ENCODE peak calls at places on chromosomes 3 and 15, in eight cellular contexts. One of them, this sample, is unnamed. For H3K4me1, the result is how much of the 10 kb centered on the place peaks cover.

GRCh38 chr3:14767706-14768105 is 51.1 kb upstream of the FGD5 start:
- DNase-seq in ovary: no peak
- DNase-seq in fibroblast of lung: no peak
- DNase-seq in PC-3: no peak
- DNase-seq in ascending aorta: no peak
- DNase-seq in thoracic aorta: no peak
- DNase-seq in OCI-LY7: no peak
- DNase-seq in spleen: peak
- DNase-seq in this sample: no peak

GRCh38 chr15:38438031-38438986 is 15.6 kb upstream of the FAM98B start:
- DNase-seq in PC-3: no peak
- DNase-seq in OCI-LY7: no peak
- DNase-seq in ovary: no peak
- DNase-seq in fibroblast of lung: no peak
- DNase-seq in thoracic aorta: no peak
- DNase-seq in spleen: no peak
- DNase-seq in ascending aorta: no peak
- DNase-seq in this sample: no peak

GRCh38 chr15:42404461-42405235 is 45.3 kb downstream of the CAPN3 start:
- DNase-seq in fibroblast of lung: no peak
- DNase-seq in PC-3: no peak
- DNase-seq in ovary: no peak
- DNase-seq in OCI-LY7: no peak
- DNase-seq in spleen: no peak
- DNase-seq in thoracic aorta: no peak
- DNase-seq in ascending aorta: no peak
- DNase-seq in this sample: no peak

GRCh38 chr3:16305121-16305541 is 40.1 kb downstream of the OXNAD1 start:
- DNase-seq in PC-3: no peak
- DNase-seq in thoracic aorta: no peak
- DNase-seq in OCI-LY7: no peak
- DNase-seq in ascending aorta: no peak
- DNase-seq in ovary: no peak
- DNase-seq in spleen: no peak
- DNase-seq in fibroblast of lung: no peak
- DNase-seq in this sample: no peak

GRCh38 chr3:184491011-184491576 is 70.5 kb upstream of the EPHB3 start:
- DNase-seq in spleen: no peak
- DNase-seq in PC-3: peak
- DNase-seq in ascending aorta: no peak
- DNase-seq in OCI-LY7: no peak
- DNase-seq in thoracic aorta: no peak
- DNase-seq in fibroblast of lung: no peak
- DNase-seq in ovary: no peak
- DNase-seq in this sample: no peak

GRCh38 chr3:66473637-66474036 is 27.2 kb downstream of the LRIG1 start:
- DNase-seq in ovary: no peak
- DNase-seq in ascending aorta: no peak
- DNase-seq in thoracic aorta: no peak
- DNase-seq in OCI-LY7: no peak
- DNase-seq in PC-3: peak
- DNase-seq in spleen: no peak
- DNase-seq in fibroblast of lung: peak
- DNase-seq in this sample: no peak

GRCh38 chr3:8709801-8710524 is 23.6 kb upstream of the CAV3 start:
- DNase-seq in fibroblast of lung: no peak
- DNase-seq in OCI-LY7: no peak
- DNase-seq in thoracic aorta: no peak
- DNase-seq in PC-3: no peak
- DNase-seq in spleen: peak
- DNase-seq in ascending aorta: no peak
- DNase-seq in ovary: no peak
- DNase-seq in this sample: no peak

GRCh38 chr3:10517616-10518015 is 12.2 kb upstream of the ATP2B2 start:
- DNase-seq in OCI-LY7: no peak
- DNase-seq in thoracic aorta: no peak
- DNase-seq in fibroblast of lung: no peak
- DNase-seq in ovary: no peak
- DNase-seq in ascending aorta: no peak
- DNase-seq in spleen: peak
- DNase-seq in PC-3: no peak
- DNase-seq in this sample: no peak

GRCh38 chr3:182917134-182917533 is 63.2 kb downstream of the DCUN1D1 start:
- DNase-seq in PC-3: no peak
- DNase-seq in spleen: no peak
- DNase-seq in fibroblast of lung: no peak
- DNase-seq in ovary: no peak
- DNase-seq in ascending aorta: no peak
- DNase-seq in thoracic aorta: no peak
- DNase-seq in OCI-LY7: no peak
- DNase-seq in this sample: no peak

GRCh38 chr3:15629860-15630597 is 28.5 kb downstream of the BTD start:
- DNase-seq in spleen: no peak
- DNase-seq in ascending aorta: no peak
- DNase-seq in ovary: peak
- DNase-seq in OCI-LY7: peak
- DNase-seq in fibroblast of lung: peak
- DNase-seq in thoracic aorta: no peak
- DNase-seq in PC-3: peak
- DNase-seq in this sample: peak

DNA sequence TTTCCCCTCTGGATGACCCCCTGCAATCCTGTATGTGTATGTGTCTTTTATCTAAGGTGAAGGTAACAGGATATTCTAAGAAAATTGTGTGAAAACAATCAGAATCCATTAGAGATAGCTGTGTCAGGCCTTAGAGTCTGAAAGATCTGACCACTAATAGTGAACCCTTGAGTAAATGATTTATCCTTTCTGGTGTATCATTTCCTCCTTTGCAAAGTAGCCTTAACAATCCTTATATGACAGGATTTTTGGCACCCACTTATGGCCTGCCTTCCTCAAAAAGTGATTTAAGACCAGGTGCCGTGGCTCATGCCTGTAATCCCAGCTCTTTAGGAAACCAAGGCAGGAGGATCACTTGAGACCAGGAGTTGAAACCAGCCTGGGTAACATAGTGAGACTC is 110.2 kb downstream of the RBPMS2 start:
- DNase-seq in ascending aorta: no peak
- DNase-seq in OCI-LY7: no peak
- DNase-seq in fibroblast of lung: peak
- DNase-seq in thoracic aorta: no peak
- DNase-seq in PC-3: no peak
- DNase-seq in ovary: no peak
- DNase-seq in spleen: no peak
- DNase-seq in this sample: no peak
- H3K4me3 ChIP-seq in ascending aorta: no peak
- H3K4me3 ChIP-seq in OCI-LY7: no peak
- H3K4me3 ChIP-seq in fibroblast of lung: no peak
- H3K4me3 ChIP-seq in thoracic aorta: no peak
- H3K4me3 ChIP-seq in PC-3: no peak
- H3K4me3 ChIP-seq in ovary: no peak
- H3K4me3 ChIP-seq in spleen: no peak
- H3K4me3 ChIP-seq in this sample: no peak

DNA sequence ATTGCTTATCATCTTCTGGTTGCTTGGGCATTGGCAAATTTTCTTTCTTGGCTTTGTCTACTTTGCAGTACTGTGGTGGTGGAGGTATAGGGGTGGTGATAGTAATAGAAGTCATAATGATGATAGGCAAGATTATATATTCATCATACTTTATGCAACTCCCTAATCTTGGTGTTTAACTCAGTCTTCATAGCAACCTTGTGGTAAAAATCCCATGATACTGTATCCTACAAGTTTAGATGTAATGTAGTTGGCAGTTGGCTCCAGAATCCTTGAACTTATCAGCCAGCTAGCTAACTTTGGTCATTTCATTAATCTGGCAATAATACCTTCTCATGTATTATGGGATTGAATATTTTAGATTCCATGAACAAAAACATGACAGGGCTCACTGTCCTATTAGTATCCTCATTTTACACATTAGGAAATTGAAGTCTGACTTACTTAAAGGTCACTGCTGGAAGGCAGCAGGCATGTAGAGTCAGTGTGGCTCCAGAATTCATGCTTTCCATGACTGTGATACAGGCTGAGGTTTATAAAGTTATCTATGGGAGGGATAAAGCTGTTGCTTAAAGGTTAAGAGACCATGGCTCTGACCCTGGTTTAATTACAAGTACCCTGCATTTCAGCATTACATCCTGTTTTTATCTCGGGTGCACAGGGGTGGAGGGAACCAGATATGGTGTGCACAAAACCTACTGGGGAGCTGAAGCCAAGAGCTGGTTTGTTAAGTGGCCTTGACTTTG is 33.3 kb downstream of the RBMS3 start:
- DNase-seq in spleen: no peak
- DNase-seq in OCI-LY7: no peak
- DNase-seq in ascending aorta: no peak
- DNase-seq in PC-3: no peak
- DNase-seq in thoracic aorta: no peak
- DNase-seq in fibroblast of lung: no peak
- DNase-seq in ovary: no peak
- DNase-seq in this sample: no peak
- H3K4me1 ChIP-seq in spleen: under half
- H3K4me1 ChIP-seq in OCI-LY7: under half
- H3K4me1 ChIP-seq in ascending aorta: under half
- H3K4me1 ChIP-seq in PC-3: under half
- H3K4me1 ChIP-seq in thoracic aorta: half or more
- H3K4me1 ChIP-seq in fibroblast of lung: under half
- H3K4me1 ChIP-seq in ovary: under half
- H3K4me1 ChIP-seq in this sample: under half

GRCh38 chr15:74960286-74960685 is 3.7 kb upstream of the RPP25 start:
- DNase-seq in PC-3: no peak
- DNase-seq in ovary: no peak
- DNase-seq in ascending aorta: no peak
- DNase-seq in spleen: no peak
- DNase-seq in thoracic aorta: no peak
- DNase-seq in fibroblast of lung: no peak
- DNase-seq in OCI-LY7: no peak
- DNase-seq in this sample: no peak

GRCh38 chr15:74958320-74958907 is 1.8 kb upstream of the RPP25 start:
- DNase-seq in OCI-LY7: no peak
- DNase-seq in fibroblast of lung: no peak
- DNase-seq in spleen: peak
- DNase-seq in ovary: peak
- DNase-seq in PC-3: peak
- DNase-seq in thoracic aorta: peak
- DNase-seq in ascending aorta: no peak
- DNase-seq in this sample: no peak

GRCh38 chr15:74957301-74958035 is 896 bp upstream of the RPP25 start:
- DNase-seq in PC-3: no peak
- DNase-seq in fibroblast of lung: no peak
- DNase-seq in OCI-LY7: no peak
- DNase-seq in thoracic aorta: no peak
- DNase-seq in spleen: peak
- DNase-seq in ovary: no peak
- DNase-seq in ascending aorta: no peak
- DNase-seq in this sample: no peak

GRCh38 chr15:74959643-74959939 is 3.0 kb upstream of the RPP25 start:
- DNase-seq in ovary: no peak
- DNase-seq in spleen: no peak
- DNase-seq in ascending aorta: no peak
- DNase-seq in OCI-LY7: no peak
- DNase-seq in thoracic aorta: no peak
- DNase-seq in fibroblast of lung: no peak
- DNase-seq in PC-3: no peak
- DNase-seq in this sample: no peak

DNA sequence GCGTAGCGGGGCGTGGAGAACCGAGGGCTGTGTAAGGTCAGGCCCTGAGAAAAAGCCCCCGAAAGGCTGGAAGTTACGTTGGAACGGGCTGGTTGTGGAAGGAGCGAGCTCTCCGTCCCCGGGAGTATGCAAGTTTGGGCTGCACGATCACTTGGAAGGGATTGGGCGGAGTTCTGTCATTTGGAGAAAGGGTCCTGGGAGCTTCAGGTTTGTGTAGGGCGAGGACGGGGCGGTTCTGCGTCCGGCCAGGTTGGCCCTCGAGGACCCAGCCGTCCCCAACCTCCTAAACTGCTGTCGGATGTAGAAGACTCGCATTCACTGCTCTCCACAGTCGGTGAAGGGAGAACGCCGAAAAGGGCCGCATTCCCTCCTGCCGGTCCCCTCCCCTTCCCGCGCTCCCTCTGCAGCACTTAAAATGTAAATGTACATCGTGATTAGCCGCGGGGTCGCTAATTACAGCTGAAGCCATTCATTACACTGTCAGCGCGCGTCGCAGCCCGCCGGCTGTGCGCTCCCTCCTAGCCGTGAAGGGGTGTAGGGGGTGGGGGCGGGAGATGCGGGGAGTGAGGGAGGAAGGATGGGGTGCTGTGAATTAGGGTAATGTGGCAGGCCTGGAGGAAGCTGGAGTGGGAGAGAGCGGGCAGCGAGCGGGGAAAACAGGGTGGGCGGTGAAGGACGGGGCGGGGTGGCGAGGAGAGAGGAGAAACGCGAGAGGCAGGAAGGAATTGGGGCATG is 2.5 kb upstream of the RPP25 start:
- DNase-seq in OCI-LY7: no peak
- DNase-seq in ovary: no peak
- DNase-seq in ascending aorta: no peak
- DNase-seq in PC-3: no peak
- DNase-seq in spleen: no peak
- DNase-seq in fibroblast of lung: no peak
- DNase-seq in thoracic aorta: no peak
- DNase-seq in this sample: no peak
- H3K4me3 ChIP-seq in OCI-LY7: no peak
- H3K4me3 ChIP-seq in ovary: peak
- H3K4me3 ChIP-seq in ascending aorta: peak
- H3K4me3 ChIP-seq in PC-3: no peak
- H3K4me3 ChIP-seq in spleen: peak
- H3K4me3 ChIP-seq in fibroblast of lung: peak
- H3K4me3 ChIP-seq in thoracic aorta: peak
- H3K4me3 ChIP-seq in this sample: peak

GRCh38 chr3:177146646-177147045 is 50.6 kb downstream of the TBL1XR1 start:
- DNase-seq in spleen: no peak
- DNase-seq in PC-3: peak
- DNase-seq in OCI-LY7: no peak
- DNase-seq in thoracic aorta: no peak
- DNase-seq in ovary: no peak
- DNase-seq in fibroblast of lung: peak
- DNase-seq in ascending aorta: no peak
- DNase-seq in this sample: no peak

GRCh38 chr3:177144922-177145321 is 52.4 kb downstream of the TBL1XR1 start:
- DNase-seq in spleen: no peak
- DNase-seq in ovary: no peak
- DNase-seq in OCI-LY7: peak
- DNase-seq in PC-3: peak
- DNase-seq in ascending aorta: no peak
- DNase-seq in thoracic aorta: no peak
- DNase-seq in fibroblast of lung: no peak
- DNase-seq in this sample: no peak

GRCh38 chr3:177145954-177146353 is 51.3 kb downstream of the TBL1XR1 start:
- DNase-seq in ovary: no peak
- DNase-seq in fibroblast of lung: no peak
- DNase-seq in thoracic aorta: no peak
- DNase-seq in PC-3: no peak
- DNase-seq in spleen: no peak
- DNase-seq in ascending aorta: no peak
- DNase-seq in OCI-LY7: peak
- DNase-seq in this sample: no peak

GRCh38 chr3:177147790-177148189 is 49.5 kb downstream of the TBL1XR1 start:
- DNase-seq in fibroblast of lung: no peak
- DNase-seq in OCI-LY7: no peak
- DNase-seq in thoracic aorta: no peak
- DNase-seq in ovary: no peak
- DNase-seq in PC-3: no peak
- DNase-seq in spleen: no peak
- DNase-seq in ascending aorta: no peak
- DNase-seq in this sample: no peak

GRCh38 chr3:177145402-177145801 is 51.9 kb downstream of the TBL1XR1 start:
- DNase-seq in ascending aorta: no peak
- DNase-seq in thoracic aorta: no peak
- DNase-seq in OCI-LY7: peak
- DNase-seq in PC-3: no peak
- DNase-seq in spleen: no peak
- DNase-seq in ovary: no peak
- DNase-seq in fibroblast of lung: no peak
- DNase-seq in this sample: no peak
- H3K4me1 ChIP-seq in ascending aorta: under half
- H3K4me1 ChIP-seq in thoracic aorta: half or more
- H3K4me1 ChIP-seq in OCI-LY7: half or more
- H3K4me1 ChIP-seq in PC-3: under half
- H3K4me1 ChIP-seq in spleen: under half
- H3K4me1 ChIP-seq in ovary: under half
- H3K4me1 ChIP-seq in fibroblast of lung: under half
- H3K4me1 ChIP-seq in this sample: under half

This sample was measured in iPS DF 6.9.